ENCODE peak calls at places on chromosomes 12 and 14, in six cellular contexts. One of them, this sample, is unnamed.

GRCh38 chr14:52602131-52602530 is 49.5 kb downstream of the GPR137C start:
- DNase-seq in activated B cell treated with CpG ODN at 0.5 μM for 24 hours: no peak
- DNase-seq in fibroblast of mammary gland: no peak
- DNase-seq in stomach: no peak
- DNase-seq in fibroblast of pulmonary artery: no peak
- DNase-seq in AG09319: no peak
- DNase-seq in this sample: no peak

GRCh38 chr14:77599894-77600293 is 16.5 kb downstream of the SPTLC2 start:
- DNase-seq in activated B cell treated with CpG ODN at 0.5 μM for 24 hours: no peak
- DNase-seq in fibroblast of mammary gland: no peak
- DNase-seq in stomach: no peak
- DNase-seq in fibroblast of pulmonary artery: no peak
- DNase-seq in AG09319: no peak
- DNase-seq in this sample: peak

GRCh38 chr12:2963154-2963759 is 4.1 kb downstream of the TEAD4 start:
- DNase-seq in activated B cell treated with CpG ODN at 0.5 μM for 24 hours: no peak
- DNase-seq in fibroblast of mammary gland: no peak
- DNase-seq in stomach: no peak
- DNase-seq in fibroblast of pulmonary artery: no peak
- DNase-seq in AG09319: no peak
- DNase-seq in this sample: no peak

GRCh38 chr12:52672321-52672933 is 7.8 kb downstream of the KRT1 start:
- DNase-seq in activated B cell treated with CpG ODN at 0.5 μM for 24 hours: no peak
- DNase-seq in fibroblast of mammary gland: no peak
- DNase-seq in stomach: no peak
- DNase-seq in fibroblast of pulmonary artery: no peak
- DNase-seq in AG09319: no peak
- DNase-seq in this sample: no peak

GRCh38 chr14:56293506-56293905 is 175.3 kb downstream of the PELI2 start:
- DNase-seq in activated B cell treated with CpG ODN at 0.5 μM for 24 hours: no peak
- DNase-seq in fibroblast of mammary gland: no peak
- DNase-seq in stomach: no peak
- DNase-seq in fibroblast of pulmonary artery: no peak
- DNase-seq in AG09319: no peak
- DNase-seq in this sample: no peak

GRCh38 chr14:94011795-94012194 is 14.3 kb upstream of the OTUB2 start:
- DNase-seq in activated B cell treated with CpG ODN at 0.5 μM for 24 hours: no peak
- DNase-seq in fibroblast of mammary gland: no peak
- DNase-seq in stomach: no peak
- DNase-seq in fibroblast of pulmonary artery: no peak
- DNase-seq in AG09319: no peak
- DNase-seq in this sample: no peak

GRCh38 chr14:89349196-89350008 is 67.6 kb downstream of the FOXN3 start:
- DNase-seq in activated B cell treated with CpG ODN at 0.5 μM for 24 hours: no peak
- DNase-seq in fibroblast of mammary gland: no peak
- DNase-seq in stomach: peak
- DNase-seq in fibroblast of pulmonary artery: peak
- DNase-seq in AG09319: no peak
- DNase-seq in this sample: peak

GRCh38 chr12:105214670-105215375 is 21.2 kb downstream of the APPL2 start:
- DNase-seq in activated B cell treated with CpG ODN at 0.5 μM for 24 hours: no peak
- DNase-seq in fibroblast of mammary gland: no peak
- DNase-seq in stomach: peak
- DNase-seq in fibroblast of pulmonary artery: peak
- DNase-seq in AG09319: no peak
- DNase-seq in this sample: peak

GRCh38 chr12:102481705-102482104 is 1.3 kb upstream of the IGF1 start:
- DNase-seq in activated B cell treated with CpG ODN at 0.5 μM for 24 hours: no peak
- DNase-seq in fibroblast of mammary gland: no peak
- DNase-seq in stomach: no peak
- DNase-seq in fibroblast of pulmonary artery: no peak
- DNase-seq in AG09319: no peak
- DNase-seq in this sample: no peak

GRCh38 chr12:57139796-57140649 is 7.4 kb downstream of the LRP1-AS start:
- DNase-seq in activated B cell treated with CpG ODN at 0.5 μM for 24 hours: no peak
- DNase-seq in fibroblast of mammary gland: peak
- DNase-seq in stomach: no peak
- DNase-seq in fibroblast of pulmonary artery: no peak
- DNase-seq in AG09319: no peak
- DNase-seq in this sample: no peak

GRCh38 chr12:107356266-107356936 is 263.1 kb upstream of the CRY1 start:
- DNase-seq in activated B cell treated with CpG ODN at 0.5 μM for 24 hours: no peak
- DNase-seq in fibroblast of mammary gland: peak
- DNase-seq in stomach: no peak
- DNase-seq in fibroblast of pulmonary artery: peak
- DNase-seq in AG09319: peak
- DNase-seq in this sample: no peak

GRCh38 chr12:113048716-113049127 is 7.8 kb upstream of the DTX1 start:
- DNase-seq in activated B cell treated with CpG ODN at 0.5 μM for 24 hours: no peak
- DNase-seq in fibroblast of mammary gland: peak
- DNase-seq in stomach: peak
- DNase-seq in fibroblast of pulmonary artery: peak
- DNase-seq in AG09319: peak
- DNase-seq in this sample: peak

GRCh38 chr12:4849946-4850345 is 59.8 kb upstream of the KCNA1 start:
- DNase-seq in activated B cell treated with CpG ODN at 0.5 μM for 24 hours: no peak
- DNase-seq in fibroblast of mammary gland: no peak
- DNase-seq in stomach: no peak
- DNase-seq in fibroblast of pulmonary artery: no peak
- DNase-seq in AG09319: no peak
- DNase-seq in this sample: no peak

GRCh38 chr12:57173089-57173488 is 25.7 kb upstream of the LRP1-AS start:
- DNase-seq in activated B cell treated with CpG ODN at 0.5 μM for 24 hours: no peak
- DNase-seq in fibroblast of mammary gland: no peak
- DNase-seq in stomach: no peak
- DNase-seq in fibroblast of pulmonary artery: peak
- DNase-seq in AG09319: no peak
- DNase-seq in this sample: no peak

GRCh38 chr14:90536511-90537191 is 139.8 kb downstream of the CALM1 start:
- DNase-seq in activated B cell treated with CpG ODN at 0.5 μM for 24 hours: no peak
- DNase-seq in fibroblast of mammary gland: no peak
- DNase-seq in stomach: no peak
- DNase-seq in fibroblast of pulmonary artery: no peak
- DNase-seq in AG09319: no peak
- DNase-seq in this sample: no peak

GRCh38 chr14:54446201-54446693 is 5.1 kb upstream of the CNIH1 start:
- DNase-seq in activated B cell treated with CpG ODN at 0.5 μM for 24 hours: no peak
- DNase-seq in fibroblast of mammary gland: peak
- DNase-seq in stomach: no peak
- DNase-seq in fibroblast of pulmonary artery: peak
- DNase-seq in AG09319: no peak
- DNase-seq in this sample: peak

GRCh38 chr12:116200812-116201211 is 76.7 kb downstream of the MED13L start:
- DNase-seq in activated B cell treated with CpG ODN at 0.5 μM for 24 hours: no peak
- DNase-seq in fibroblast of mammary gland: peak
- DNase-seq in stomach: no peak
- DNase-seq in fibroblast of pulmonary artery: no peak
- DNase-seq in AG09319: peak
- DNase-seq in this sample: no peak

GRCh38 chr14:32225378-32225920 is 22.4 kb upstream of the RNU6-8 start:
- DNase-seq in activated B cell treated with CpG ODN at 0.5 μM for 24 hours: no peak
- DNase-seq in fibroblast of mammary gland: no peak
- DNase-seq in stomach: no peak
- DNase-seq in fibroblast of pulmonary artery: no peak
- DNase-seq in AG09319: no peak
- DNase-seq in this sample: no peak

GRCh38 chr12:84772281-84772680 is 140.3 kb downstream of the SLC6A15 start:
- DNase-seq in activated B cell treated with CpG ODN at 0.5 μM for 24 hours: no peak
- DNase-seq in fibroblast of mammary gland: no peak
- DNase-seq in stomach: no peak
- DNase-seq in fibroblast of pulmonary artery: no peak
- DNase-seq in AG09319: no peak
- DNase-seq in this sample: no peak

GRCh38 chr12:5064913-5065490 is 21.3 kb downstream of the KCNA5 start:
- DNase-seq in activated B cell treated with CpG ODN at 0.5 μM for 24 hours: no peak
- DNase-seq in fibroblast of mammary gland: no peak
- DNase-seq in stomach: no peak
- DNase-seq in fibroblast of pulmonary artery: no peak
- DNase-seq in AG09319: no peak
- DNase-seq in this sample: no peak

GRCh38 chr12:110585231-110585799 is 2.2 kb upstream of the PPTC7 start:
- DNase-seq in activated B cell treated with CpG ODN at 0.5 μM for 24 hours: no peak
- DNase-seq in fibroblast of mammary gland: peak
- DNase-seq in stomach: no peak
- DNase-seq in fibroblast of pulmonary artery: peak
- DNase-seq in AG09319: no peak
- DNase-seq in this sample: no peak

GRCh38 chr12:124039276-124039675 is 66.3 kb downstream of the ZNF664 start:
- DNase-seq in activated B cell treated with CpG ODN at 0.5 μM for 24 hours: no peak
- DNase-seq in fibroblast of mammary gland: peak
- DNase-seq in stomach: no peak
- DNase-seq in fibroblast of pulmonary artery: peak
- DNase-seq in AG09319: no peak
- DNase-seq in this sample: no peak

GRCh38 chr14:56751471-56751870 is 58.8 kb downstream of the OTX2 start:
- DNase-seq in activated B cell treated with CpG ODN at 0.5 μM for 24 hours: no peak
- DNase-seq in fibroblast of mammary gland: no peak
- DNase-seq in stomach: no peak
- DNase-seq in fibroblast of pulmonary artery: no peak
- DNase-seq in AG09319: no peak
- DNase-seq in this sample: no peak

GRCh38 chr12:78088391-78088832 is 257.7 kb downstream of the NAV3 start:
- DNase-seq in activated B cell treated with CpG ODN at 0.5 μM for 24 hours: no peak
- DNase-seq in fibroblast of mammary gland: peak
- DNase-seq in stomach: no peak
- DNase-seq in fibroblast of pulmonary artery: peak
- DNase-seq in AG09319: no peak
- DNase-seq in this sample: no peak

GRCh38 chr12:68601767-68602166 is 8.9 kb upstream of the RAP1B start:
- DNase-seq in activated B cell treated with CpG ODN at 0.5 μM for 24 hours: no peak
- DNase-seq in fibroblast of mammary gland: no peak
- DNase-seq in stomach: no peak
- DNase-seq in fibroblast of pulmonary artery: no peak
- DNase-seq in AG09319: no peak
- DNase-seq in this sample: no peak

GRCh38 chr12:19692566-19692965 is 253.3 kb downstream of the AEBP2 start:
- DNase-seq in activated B cell treated with CpG ODN at 0.5 μM for 24 hours: no peak
- DNase-seq in fibroblast of mammary gland: no peak
- DNase-seq in stomach: no peak
- DNase-seq in fibroblast of pulmonary artery: no peak
- DNase-seq in AG09319: no peak
- DNase-seq in this sample: no peak

GRCh38 chr14:101175731-101176534 is 272.4 kb upstream of the RTL1 start:
- DNase-seq in activated B cell treated with CpG ODN at 0.5 μM for 24 hours: no peak
- DNase-seq in fibroblast of mammary gland: no peak
- DNase-seq in stomach: no peak
- DNase-seq in fibroblast of pulmonary artery: no peak
- DNase-seq in AG09319: no peak
- DNase-seq in this sample: no peak

GRCh38 chr12:13897811-13898210 is 83.6 kb downstream of the GRIN2B start:
- DNase-seq in activated B cell treated with CpG ODN at 0.5 μM for 24 hours: no peak
- DNase-seq in fibroblast of mammary gland: no peak
- DNase-seq in stomach: no peak
- DNase-seq in fibroblast of pulmonary artery: no peak
- DNase-seq in AG09319: no peak
- DNase-seq in this sample: no peak

GRCh38 chr12:13905795-13906194 is 75.6 kb downstream of the GRIN2B start:
- DNase-seq in activated B cell treated with CpG ODN at 0.5 μM for 24 hours: no peak
- DNase-seq in fibroblast of mammary gland: no peak
- DNase-seq in stomach: no peak
- DNase-seq in fibroblast of pulmonary artery: no peak
- DNase-seq in AG09319: no peak
- DNase-seq in this sample: no peak

GRCh38 chr12:13896063-13896626 is 85.3 kb downstream of the GRIN2B start:
- DNase-seq in activated B cell treated with CpG ODN at 0.5 μM for 24 hours: no peak
- DNase-seq in fibroblast of mammary gland: no peak
- DNase-seq in stomach: no peak
- DNase-seq in fibroblast of pulmonary artery: no peak
- DNase-seq in AG09319: no peak
- DNase-seq in this sample: no peak

GRCh38 chr12:13900718-13901117 is 80.7 kb downstream of the GRIN2B start:
- DNase-seq in activated B cell treated with CpG ODN at 0.5 μM for 24 hours: no peak
- DNase-seq in fibroblast of mammary gland: no peak
- DNase-seq in stomach: no peak
- DNase-seq in fibroblast of pulmonary artery: no peak
- DNase-seq in AG09319: no peak
- DNase-seq in this sample: no peak
- TF ChIP-seq CTCF in activated B cell treated with CpG ODN at 0.5 μM for 24 hours: no peak
- TF ChIP-seq CTCF in fibroblast of mammary gland: no peak
- TF ChIP-seq CTCF in stomach: no peak
- TF ChIP-seq CTCF in fibroblast of pulmonary artery: no peak
- TF ChIP-seq CTCF in AG09319: no peak
- TF ChIP-seq CTCF in this sample: no peak

GRCh38 chr14:71606064-71606463 is 326.2 kb upstream of the RGS6 start:
- DNase-seq in activated B cell treated with CpG ODN at 0.5 μM for 24 hours: no peak
- DNase-seq in fibroblast of mammary gland: no peak
- DNase-seq in stomach: no peak
- DNase-seq in fibroblast of pulmonary artery: no peak
- DNase-seq in AG09319: no peak
- DNase-seq in this sample: no peak
- TF ChIP-seq CTCF in activated B cell treated with CpG ODN at 0.5 μM for 24 hours: no peak
- TF ChIP-seq CTCF in fibroblast of mammary gland: no peak
- TF ChIP-seq CTCF in stomach: no peak
- TF ChIP-seq CTCF in fibroblast of pulmonary artery: no peak
- TF ChIP-seq CTCF in AG09319: no peak
- TF ChIP-seq CTCF in this sample: no peak

GRCh38 chr14:51554339-51554920 is 97.3 kb upstream of the FRMD6 start:
- DNase-seq in activated B cell treated with CpG ODN at 0.5 μM for 24 hours: no peak
- DNase-seq in fibroblast of mammary gland: peak
- DNase-seq in stomach: no peak
- DNase-seq in fibroblast of pulmonary artery: peak
- DNase-seq in AG09319: peak
- DNase-seq in this sample: no peak

GRCh38 chr14:51552275-51552674 is 99.4 kb upstream of the FRMD6 start:
- DNase-seq in activated B cell treated with CpG ODN at 0.5 μM for 24 hours: no peak
- DNase-seq in fibroblast of mammary gland: no peak
- DNase-seq in stomach: no peak
- DNase-seq in fibroblast of pulmonary artery: no peak
- DNase-seq in AG09319: no peak
- DNase-seq in this sample: no peak

GRCh38 chr14:51552768-51553426 is 98.8 kb upstream of the FRMD6 start:
- DNase-seq in activated B cell treated with CpG ODN at 0.5 μM for 24 hours: no peak
- DNase-seq in fibroblast of mammary gland: no peak
- DNase-seq in stomach: no peak
- DNase-seq in fibroblast of pulmonary artery: no peak
- DNase-seq in AG09319: no peak
- DNase-seq in this sample: no peak

GRCh38 chr14:51554953-51555352 is 96.8 kb upstream of the FRMD6 start:
- DNase-seq in activated B cell treated with CpG ODN at 0.5 μM for 24 hours: no peak
- DNase-seq in fibroblast of mammary gland: peak
- DNase-seq in stomach: no peak
- DNase-seq in fibroblast of pulmonary artery: peak
- DNase-seq in AG09319: no peak
- DNase-seq in this sample: no peak
- TF ChIP-seq CTCF in activated B cell treated with CpG ODN at 0.5 μM for 24 hours: no peak
- TF ChIP-seq CTCF in fibroblast of mammary gland: peak
- TF ChIP-seq CTCF in stomach: no peak
- TF ChIP-seq CTCF in fibroblast of pulmonary artery: peak
- TF ChIP-seq CTCF in AG09319: peak
- TF ChIP-seq CTCF in this sample: no peak

GRCh38 chr14:27613102-27613501 is 1015.3 kb upstream of the NOVA1 start:
- DNase-seq in activated B cell treated with CpG ODN at 0.5 μM for 24 hours: no peak
- DNase-seq in fibroblast of mammary gland: no peak
- DNase-seq in stomach: no peak
- DNase-seq in fibroblast of pulmonary artery: no peak
- DNase-seq in AG09319: no peak
- DNase-seq in this sample: no peak

GRCh38 chr14:27605298-27605697 is 1007.5 kb upstream of the NOVA1 start:
- DNase-seq in activated B cell treated with CpG ODN at 0.5 μM for 24 hours: no peak
- DNase-seq in fibroblast of mammary gland: no peak
- DNase-seq in stomach: no peak
- DNase-seq in fibroblast of pulmonary artery: peak
- DNase-seq in AG09319: no peak
- DNase-seq in this sample: no peak

GRCh38 chr14:27608377-27608776 is 1010.5 kb upstream of the NOVA1 start:
- DNase-seq in activated B cell treated with CpG ODN at 0.5 μM for 24 hours: no peak
- DNase-seq in fibroblast of mammary gland: no peak
- DNase-seq in stomach: no peak
- DNase-seq in fibroblast of pulmonary artery: no peak
- DNase-seq in AG09319: no peak
- DNase-seq in this sample: no peak
- TF ChIP-seq CTCF in activated B cell treated with CpG ODN at 0.5 μM for 24 hours: no peak
- TF ChIP-seq CTCF in fibroblast of mammary gland: no peak
- TF ChIP-seq CTCF in stomach: no peak
- TF ChIP-seq CTCF in fibroblast of pulmonary artery: no peak
- TF ChIP-seq CTCF in AG09319: no peak
- TF ChIP-seq CTCF in this sample: no peak